ENCODE peak calls at places on chromosomes 4 and X, in nine cellular contexts. G, H, Q, J, C, N, B, Z and I are unnamed samples. For H3K9me3, the result is how much of the 10 kb centered on the place peaks cover.

GRCh38 chr4:180057891-180058643 is 2185.1 kb upstream of the TENM3 start:
- DNase-seq in G (no peak), H (peak), Q (no peak), J (no peak), C (no peak), N (peak), B (peak), Z (peak), I (peak)

GRCh38 chr4:140090215-140090731 is 63.7 kb downstream of the MAML3 start:
- DNase-seq in G (no peak), H (no peak), Q (no peak), J (no peak), C (no peak), N (no peak), B (peak), Z (no peak), I (no peak)

GRCh38 chr4:5048721-5049120 is 2.6 kb upstream of the STK32B start:
- DNase-seq in G (no peak), H (no peak), Q (no peak), J (no peak), C (no peak), N (no peak), B (no peak), Z (no peak), I (no peak)

GRCh38 chrX:130268500-130269170 is at the start of gene ZNF280C:
- DNase-seq in G (peak), H (peak), Q (peak), J (peak), C (peak), N (peak), B (peak), Z (peak), I (peak)

GRCh38 chrX:15399901-15400500 is 15.8 kb upstream of the VEGFD start:
- DNase-seq in G (no peak), H (no peak), Q (no peak), J (no peak), C (no peak), N (no peak), B (peak), Z (no peak), I (no peak)

GRCh38 chr4:142708231-142708630 is 137.9 kb downstream of the INPP4B start:
- DNase-seq in G (no peak), H (no peak), Q (no peak), J (no peak), C (no peak), N (no peak), B (no peak), Z (no peak), I (no peak)

GRCh38 chrX:93428497-93428896 is 244.9 kb downstream of the NAP1L3 start:
- DNase-seq in G (no peak), H (no peak), Q (no peak), J (no peak), C (no peak), N (no peak), B (no peak), Z (no peak), I (no peak)

GRCh38 chr4:92953462-92953861 is 649.7 kb downstream of the GRID2 start:
- DNase-seq in G (no peak), H (no peak), Q (no peak), J (no peak), C (no peak), N (no peak), B (no peak), Z (no peak), I (no peak)

GRCh38 chrX:41332408-41332987 is 1.5 kb upstream of the DDX3X start:
- DNase-seq in G (no peak), H (no peak), Q (peak), J (peak), C (no peak), N (peak), B (no peak), Z (no peak), I (no peak)

GRCh38 chrX:28586891-28587635 is at the start of gene IL1RAPL1:
- DNase-seq in G (no peak), H (no peak), Q (no peak), J (no peak), C (no peak), N (no peak), B (peak), Z (no peak), I (peak)

GRCh38 chr4:10421344-10422055 is 35.7 kb downstream of the ZNF518B start:
- DNase-seq in G (no peak), H (no peak), Q (no peak), J (no peak), C (no peak), N (no peak), B (no peak), Z (no peak), I (no peak)

GRCh38 chr4:185127021-185127925 is 15.8 kb upstream of the SLC25A4 start:
- DNase-seq in G (no peak), H (peak), Q (peak), J (peak), C (peak), N (peak), B (peak), Z (no peak), I (peak)

GRCh38 chrX:136261316-136261715 is 10.1 kb upstream of the MAP7D3 start:
- DNase-seq in G (no peak), H (no peak), Q (no peak), J (no peak), C (no peak), N (no peak), B (no peak), Z (no peak), I (no peak)

GRCh38 chr4:108622828-108623227 is 2.5 kb downstream of the RPL34 start:
- DNase-seq in G (no peak), H (no peak), Q (no peak), J (no peak), C (no peak), N (no peak), B (no peak), Z (no peak), I (no peak)

GRCh38 chr4:13476915-13477314 is 7.2 kb downstream of the RAB28 start:
- DNase-seq in G (no peak), H (no peak), Q (no peak), J (no peak), C (no peak), N (no peak), B (peak), Z (no peak), I (no peak)

GRCh38 chrX:47483310-47484268 is 567 bp upstream of the ZNF41 start:
- DNase-seq in G (no peak), H (peak), Q (peak), J (peak), C (peak), N (peak), B (peak), Z (no peak), I (peak)

GRCh38 chrX:45527834-45528233 is 327.2 kb upstream of the DIPK2B start:
- DNase-seq in G (no peak), H (no peak), Q (no peak), J (no peak), C (no peak), N (no peak), B (peak), Z (no peak), I (no peak)

GRCh38 chrX:100447563-100448397 is 37.7 kb upstream of the PCDH19 start:
- DNase-seq in G (peak), H (peak), Q (peak), J (peak), C (peak), N (no peak), B (peak), Z (peak), I (peak)

GRCh38 chr4:94534401-94535312 is 82.9 kb downstream of the PDLIM5 start:
- DNase-seq in G (no peak), H (no peak), Q (no peak), J (no peak), C (no peak), N (no peak), B (peak), Z (no peak), I (no peak)

GRCh38 chr4:147019061-147019460 is 73.4 kb upstream of the TTC29 start:
- DNase-seq in G (peak), H (peak), Q (peak), J (peak), C (peak), N (peak), B (peak), Z (peak), I (peak)

GRCh38 chr4:8846864-8847263 is 24.8 kb downstream of the HMX1 start:
- DNase-seq in G (no peak), H (peak), Q (peak), J (no peak), C (no peak), N (peak), B (no peak), Z (no peak), I (no peak)

GRCh38 chrX:8404443-8404842 is 60.2 kb upstream of the VCX3B start:
- DNase-seq in G (peak), H (no peak), Q (peak), J (peak), C (peak), N (no peak), B (peak), Z (peak), I (peak)

GRCh38 chr4:146389561-146389960 is 132.2 kb downstream of the SLC10A7 start:
- DNase-seq in G (no peak), H (no peak), Q (no peak), J (no peak), C (no peak), N (no peak), B (no peak), Z (no peak), I (no peak)

GRCh38 chr4:184448828-184449227 is 25.5 kb downstream of the IRF2 start:
- DNase-seq in G (peak), H (no peak), Q (no peak), J (peak), C (peak), N (peak), B (peak), Z (no peak), I (peak)

GRCh38 chrX:119008122-119008744 is 33.8 kb downstream of the LONRF3 start:
- DNase-seq in G (no peak), H (no peak), Q (peak), J (no peak), C (no peak), N (no peak), B (peak), Z (peak), I (peak)

GRCh38 chr4:36222702-36223101 is 21.6 kb downstream of the ARAP2 start:
- DNase-seq in G (no peak), H (no peak), Q (no peak), J (no peak), C (no peak), N (no peak), B (no peak), Z (no peak), I (no peak)

GRCh38 chr4:170088686-170089085 is 1.1 kb downstream of the AADAT start:
- DNase-seq in G (no peak), H (no peak), Q (no peak), J (no peak), C (no peak), N (no peak), B (no peak), Z (no peak), I (no peak)

GRCh38 chr4:158949094-158949493 is 153.8 kb upstream of the RAPGEF2 start:
- DNase-seq in G (no peak), H (no peak), Q (no peak), J (no peak), C (no peak), N (no peak), B (peak), Z (no peak), I (no peak)

GRCh38 chr4:7052923-7053715 is 9.9 kb downstream of the TADA2B start:
- DNase-seq in G (peak), H (no peak), Q (no peak), J (no peak), C (peak), N (peak), B (no peak), Z (no peak), I (no peak)

GRCh38 chr4:59945277-59945676 is 1254.8 kb upstream of the ADGRL3 start:
- DNase-seq in G (no peak), H (no peak), Q (no peak), J (no peak), C (no peak), N (no peak), B (no peak), Z (no peak), I (no peak)

GRCh38 chr4:59945716-59946115 is 1254.4 kb upstream of the ADGRL3 start:
- DNase-seq in G (no peak), H (no peak), Q (no peak), J (no peak), C (no peak), N (no peak), B (no peak), Z (no peak), I (no peak)
- H3K9me3 ChIP-seq in G (under half), H (under half), Q (under half), J (under half), C (under half), N (under half), B (under half), Z (under half), I (under half)

GRCh38 chr4:236028-236427 is 69.2 kb downstream of the ZNF732 start:
- DNase-seq in G (no peak), H (no peak), Q (no peak), J (no peak), C (no peak), N (no peak), B (no peak), Z (no peak), I (no peak)
- H3K9me3 ChIP-seq in G (under half), H (under half), Q (under half), J (under half), C (under half), N (under half), B (under half), Z (under half), I (under half)

GRCh38 chrX:137550561-137551305 is 15.2 kb upstream of the ZIC3 start:
- DNase-seq in G (no peak), H (no peak), Q (no peak), J (no peak), C (no peak), N (no peak), B (no peak), Z (no peak), I (peak)
- H3K9me3 ChIP-seq in G (under half), H (under half), Q (under half), J (under half), C (under half), N (under half), B (under half), Z (under half), I (under half)

GRCh38 chr4:137468836-137469235 is 63.5 kb downstream of the PCDH18 start:
- DNase-seq in G (no peak), H (no peak), Q (no peak), J (no peak), C (no peak), N (no peak), B (no peak), Z (no peak), I (no peak)

GRCh38 chr4:137467537-137467936 is 64.8 kb downstream of the PCDH18 start:
- DNase-seq in G (no peak), H (no peak), Q (no peak), J (no peak), C (no peak), N (no peak), B (no peak), Z (no peak), I (no peak)

DNA sequence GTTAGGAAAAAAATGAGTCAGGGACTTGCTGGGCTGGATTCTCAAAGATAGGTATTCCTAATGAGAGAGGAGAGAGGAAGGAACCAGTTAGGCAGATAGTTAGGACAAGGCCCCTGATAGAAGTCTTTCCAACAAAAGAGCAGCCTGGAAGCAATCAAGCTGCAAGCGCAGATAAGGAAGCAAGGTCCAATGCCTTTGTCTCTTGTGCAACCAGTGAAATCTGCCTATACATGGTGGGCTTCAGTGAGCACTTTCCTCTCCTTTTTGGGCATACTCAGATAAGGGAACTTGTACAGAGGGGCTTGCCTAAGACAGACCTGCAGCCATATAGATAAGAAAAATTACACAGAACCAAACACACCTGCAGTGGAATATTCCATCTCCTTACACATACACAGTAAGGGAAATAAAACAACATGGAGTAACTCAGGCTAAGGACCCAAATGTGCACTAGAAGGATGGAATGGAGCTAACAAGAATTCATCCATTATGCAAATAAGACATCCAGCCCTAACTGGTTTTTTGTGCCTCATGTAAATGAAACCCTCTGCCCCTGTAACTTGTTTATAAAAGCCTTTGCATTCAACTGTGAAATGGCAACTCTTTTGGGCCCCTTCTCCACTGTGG is 68.8 kb downstream of the PCDH18 start:
- DNase-seq in G (no peak), H (no peak), Q (no peak), J (no peak), C (no peak), N (no peak), B (no peak), Z (no peak), I (no peak)
- H3K9me3 ChIP-seq in G (under half), H (under half), Q (under half), J (under half), C (under half), N (under half), B (under half), Z (under half), I (under half)

GRCh38 chrX:151821226-151821625 is 86.7 kb downstream of the CNGA2 start:
- DNase-seq in G (no peak), H (no peak), Q (no peak), J (no peak), C (no peak), N (no peak), B (no peak), Z (no peak), I (no peak)
- H3K9me3 ChIP-seq in G (under half), H (under half), Q (under half), J (under half), C (under half), N (under half), B (under half), Z (under half), I (under half)

GRCh38 chrX:866441-866990 is 235.9 kb downstream of the SHOX start:
- DNase-seq in G (no peak), H (no peak), Q (no peak), J (no peak), C (no peak), N (no peak), B (no peak), Z (no peak), I (no peak)

GRCh38 chrX:861335-861890 is 230.8 kb downstream of the SHOX start:
- DNase-seq in G (no peak), H (no peak), Q (no peak), J (no peak), C (no peak), N (no peak), B (no peak), Z (no peak), I (no peak)

GRCh38 chrX:868248-868647 is 237.7 kb downstream of the SHOX start:
- DNase-seq in G (no peak), H (no peak), Q (no peak), J (no peak), C (no peak), N (no peak), B (no peak), Z (no peak), I (no peak)

GRCh38 chrX:865422-865821 is 234.8 kb downstream of the SHOX start:
- DNase-seq in G (no peak), H (no peak), Q (no peak), J (no peak), C (no peak), N (no peak), B (no peak), Z (no peak), I (no peak)
- H3K9me3 ChIP-seq in G (under half), H (under half), Q (under half), J (under half), C (under half), N (under half), B (under half), Z (under half), I (under half)

DNA sequence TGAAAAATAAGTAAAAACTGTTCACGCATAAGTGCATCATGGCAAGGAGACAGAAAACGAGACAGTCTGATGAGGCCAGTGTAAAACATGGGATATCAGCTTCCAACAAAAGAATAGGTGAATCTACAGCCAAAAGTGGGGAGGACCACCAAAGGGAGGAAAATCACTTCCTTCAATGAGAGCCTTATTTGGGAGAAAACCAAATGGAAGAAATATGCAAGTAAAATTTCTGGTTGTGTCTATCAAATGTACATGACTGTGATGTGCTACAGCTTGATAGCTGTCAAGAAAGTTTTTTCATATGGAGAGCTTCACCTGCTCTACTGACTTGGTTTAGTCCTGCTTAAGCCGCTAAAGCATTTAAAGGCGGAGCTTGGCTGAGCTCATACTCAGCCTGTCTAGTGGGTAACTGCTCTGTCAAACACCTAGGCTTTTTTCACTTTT is 66.2 kb downstream of the MAGEA1 start:
- DNase-seq in G (no peak), H (no peak), Q (no peak), J (no peak), C (no peak), N (no peak), B (no peak), Z (peak), I (peak)
- H3K9me3 ChIP-seq in G (under half), H (under half), Q (under half), J (under half), C (under half), N (under half), B (under half), Z (under half), I (under half)

DNA sequence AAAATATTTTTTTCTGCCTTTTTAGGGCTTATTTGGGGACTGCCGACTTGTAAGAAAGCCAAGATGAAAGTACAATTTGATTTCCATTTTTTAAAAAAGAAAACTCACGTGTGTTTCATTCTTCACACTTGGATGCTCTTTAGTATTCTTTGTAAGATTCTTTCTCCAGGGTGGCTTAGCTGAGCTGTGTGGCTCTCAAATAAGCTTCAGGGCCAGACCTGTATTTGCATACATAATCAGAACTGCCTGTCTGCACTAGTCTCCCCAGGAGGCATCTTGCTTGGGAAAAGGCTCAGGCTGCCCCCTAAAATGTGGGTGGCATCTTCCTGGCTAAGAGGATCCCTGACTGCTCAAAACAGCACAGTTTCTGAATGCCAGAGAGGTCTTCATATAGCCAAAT is 498.4 kb downstream of the MID1IP1 start:
- DNase-seq in G (no peak), H (no peak), Q (no peak), J (no peak), C (no peak), N (no peak), B (no peak), Z (no peak), I (no peak)
- H3K9me3 ChIP-seq in G (under half), H (under half), Q (under half), J (under half), C (under half), N (under half), B (under half), Z (under half), I (under half)

DNA sequence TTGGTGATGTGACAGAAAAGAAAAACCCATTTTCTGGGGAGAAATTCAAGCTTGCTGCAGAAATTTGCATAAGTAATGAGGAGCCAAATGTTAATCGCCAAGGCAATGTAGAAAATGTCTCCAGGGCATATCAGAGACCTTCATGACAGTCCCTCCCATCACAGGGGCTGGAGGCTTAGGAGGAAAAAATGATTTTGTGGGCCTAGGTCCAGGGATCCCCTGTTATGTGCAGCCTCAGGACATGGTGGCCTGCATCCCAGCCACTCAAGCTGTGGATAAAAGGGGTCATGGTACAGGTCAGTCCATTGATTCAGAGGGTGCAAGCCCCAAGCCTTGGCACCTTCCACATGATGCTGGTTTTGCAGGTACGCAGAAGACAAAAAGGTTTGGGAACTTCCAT is 90.7 kb downstream of the TGIF2LX start:
- DNase-seq in G (no peak), H (no peak), Q (no peak), J (no peak), C (no peak), N (no peak), B (no peak), Z (no peak), I (no peak)
- H3K9me3 ChIP-seq in G (under half), H (under half), Q (under half), J (under half), C (under half), N (under half), B (under half), Z (under half), I (under half)

GRCh38 chrX:149312936-149313432 is 192.1 kb downstream of the IDS start:
- DNase-seq in G (no peak), H (no peak), Q (no peak), J (no peak), C (no peak), N (no peak), B (no peak), Z (no peak), I (no peak)
- H3K9me3 ChIP-seq in G (under half), H (under half), Q (under half), J (under half), C (under half), N (under half), B (under half), Z (under half), I (under half)